ENCODE peak calls at places on chromosome 15, in nine cellular contexts. One of them, this sample, is unnamed.

GRCh38 chr15:68816795-68817303 is 3.8 kb downstream of the ANP32A start:
- DNase-seq in SK-N-SH: no peak
- DNase-seq in cardiac septum: no peak
- DNase-seq in HCEC 1CT: peak; percentile 17
- DNase-seq in right cardiac atrium: no peak
- DNase-seq in GM10248: no peak
- DNase-seq in activated CD4-positive, CD25-positive, alpha-beta regulatory T cell: no peak
- DNase-seq in GM12865: peak; percentile 41
- DNase-seq in NCI-H1436: no peak
- DNase-seq in this sample: peak; percentile 30

GRCh38 chr15:79315623-79316328 is 4.9 kb downstream of the TMED3 start:
- DNase-seq in NCI-H1436: no peak
- DNase-seq in GM10248: no peak
- DNase-seq in right cardiac atrium: no peak
- DNase-seq in activated CD4-positive, CD25-positive, alpha-beta regulatory T cell: no peak
- DNase-seq in cardiac septum: no peak
- DNase-seq in GM12865: no peak
- DNase-seq in HCEC 1CT: no peak
- DNase-seq in SK-N-SH: no peak
- DNase-seq in this sample: no peak

GRCh38 chr15:35963316-35963715 is 417.4 kb upstream of the DPH6 start:
- DNase-seq in NCI-H1436: no peak
- DNase-seq in activated CD4-positive, CD25-positive, alpha-beta regulatory T cell: no peak
- DNase-seq in GM12865: no peak
- DNase-seq in SK-N-SH: no peak
- DNase-seq in HCEC 1CT: no peak
- DNase-seq in right cardiac atrium: no peak
- DNase-seq in cardiac septum: no peak
- DNase-seq in GM10248: no peak
- DNase-seq in this sample: no peak

GRCh38 chr15:34795267-34796081 is at the start of gene ACTC1:
- DNase-seq in activated CD4-positive, CD25-positive, alpha-beta regulatory T cell: no peak
- DNase-seq in GM12865: no peak
- DNase-seq in cardiac septum: peak; percentile 89
- DNase-seq in right cardiac atrium: peak; percentile 66
- DNase-seq in NCI-H1436: no peak
- DNase-seq in HCEC 1CT: peak; percentile 54
- DNase-seq in GM10248: no peak
- DNase-seq in SK-N-SH: no peak
- DNase-seq in this sample: peak; percentile 74

GRCh38 chr15:68055224-68055705 is 1.1 kb downstream of the PIAS1 start:
- DNase-seq in SK-N-SH: peak; percentile 34
- DNase-seq in activated CD4-positive, CD25-positive, alpha-beta regulatory T cell: peak; percentile 25
- DNase-seq in right cardiac atrium: no peak
- DNase-seq in GM12865: peak; percentile 95
- DNase-seq in HCEC 1CT: peak; percentile 61
- DNase-seq in NCI-H1436: no peak
- DNase-seq in GM10248: peak; percentile 70
- DNase-seq in cardiac septum: no peak
- DNase-seq in this sample: peak; percentile 67

GRCh38 chr15:42721016-42721415 is 15.9 kb downstream of the CDAN1 start:
- DNase-seq in right cardiac atrium: no peak
- DNase-seq in NCI-H1436: no peak
- DNase-seq in SK-N-SH: peak; percentile 6
- DNase-seq in cardiac septum: no peak
- DNase-seq in HCEC 1CT: no peak
- DNase-seq in GM10248: no peak
- DNase-seq in activated CD4-positive, CD25-positive, alpha-beta regulatory T cell: no peak
- DNase-seq in GM12865: no peak
- DNase-seq in this sample: no peak

GRCh38 chr15:87866961-87867360 is 389.6 kb downstream of the NTRK3 start:
- DNase-seq in activated CD4-positive, CD25-positive, alpha-beta regulatory T cell: no peak
- DNase-seq in SK-N-SH: no peak
- DNase-seq in GM10248: no peak
- DNase-seq in HCEC 1CT: no peak
- DNase-seq in GM12865: no peak
- DNase-seq in cardiac septum: no peak
- DNase-seq in NCI-H1436: no peak
- DNase-seq in right cardiac atrium: no peak
- DNase-seq in this sample: no peak

GRCh38 chr15:68795298-68795848 is 25.3 kb downstream of the ANP32A start:
- DNase-seq in right cardiac atrium: peak; percentile 92
- DNase-seq in GM10248: peak; percentile 78
- DNase-seq in GM12865: peak; percentile 82
- DNase-seq in HCEC 1CT: no peak
- DNase-seq in cardiac septum: peak; percentile 97
- DNase-seq in NCI-H1436: peak; percentile 68
- DNase-seq in activated CD4-positive, CD25-positive, alpha-beta regulatory T cell: peak; percentile 48
- DNase-seq in SK-N-SH: no peak
- DNase-seq in this sample: peak; percentile 86

GRCh38 chr15:67109141-67110034 is 44.0 kb downstream of the SMAD3 start:
- DNase-seq in activated CD4-positive, CD25-positive, alpha-beta regulatory T cell: no peak
- DNase-seq in SK-N-SH: no peak
- DNase-seq in cardiac septum: no peak
- DNase-seq in GM10248: peak; percentile 69
- DNase-seq in right cardiac atrium: peak; percentile 87
- DNase-seq in HCEC 1CT: peak; percentile 96
- DNase-seq in GM12865: peak; percentile 86
- DNase-seq in NCI-H1436: no peak
- DNase-seq in this sample: peak; percentile 99

GRCh38 chr15:80635953-80636352 is 59.2 kb upstream of the ABHD17C start:
- DNase-seq in SK-N-SH: no peak
- DNase-seq in cardiac septum: no peak
- DNase-seq in NCI-H1436: no peak
- DNase-seq in HCEC 1CT: no peak
- DNase-seq in right cardiac atrium: peak; percentile 40
- DNase-seq in activated CD4-positive, CD25-positive, alpha-beta regulatory T cell: no peak
- DNase-seq in GM10248: no peak
- DNase-seq in GM12865: no peak
- DNase-seq in this sample: no peak

GRCh38 chr15:39919396-39919739 is 698 bp downstream of the GPR176 start:
- DNase-seq in activated CD4-positive, CD25-positive, alpha-beta regulatory T cell: no peak
- DNase-seq in right cardiac atrium: peak; percentile 16
- DNase-seq in GM12865: no peak
- DNase-seq in HCEC 1CT: no peak
- DNase-seq in SK-N-SH: no peak
- DNase-seq in cardiac septum: no peak
- DNase-seq in NCI-H1436: no peak
- DNase-seq in GM10248: no peak
- DNase-seq in this sample: no peak

GRCh38 chr15:88613074-88613944 is 7.8 kb upstream of the AEN start:
- DNase-seq in HCEC 1CT: peak; percentile 69
- DNase-seq in NCI-H1436: no peak
- DNase-seq in SK-N-SH: no peak
- DNase-seq in GM10248: no peak
- DNase-seq in cardiac septum: no peak
- DNase-seq in right cardiac atrium: no peak
- DNase-seq in GM12865: peak; percentile 51
- DNase-seq in activated CD4-positive, CD25-positive, alpha-beta regulatory T cell: no peak
- DNase-seq in this sample: peak; percentile 79

GRCh38 chr15:60903221-60903620 is 325.9 kb downstream of the RORA start:
- DNase-seq in SK-N-SH: no peak
- DNase-seq in cardiac septum: no peak
- DNase-seq in activated CD4-positive, CD25-positive, alpha-beta regulatory T cell: no peak
- DNase-seq in GM12865: no peak
- DNase-seq in GM10248: no peak
- DNase-seq in NCI-H1436: no peak
- DNase-seq in HCEC 1CT: no peak
- DNase-seq in right cardiac atrium: no peak
- DNase-seq in this sample: no peak

GRCh38 chr15:81752149-81752942 is 293.5 kb downstream of the MEX3B start:
- DNase-seq in cardiac septum: peak; percentile 60
- DNase-seq in right cardiac atrium: peak; percentile 68
- DNase-seq in GM10248: no peak
- DNase-seq in SK-N-SH: peak; percentile 75
- DNase-seq in activated CD4-positive, CD25-positive, alpha-beta regulatory T cell: no peak
- DNase-seq in HCEC 1CT: peak; percentile 3
- DNase-seq in NCI-H1436: peak; percentile 52
- DNase-seq in GM12865: no peak
- DNase-seq in this sample: peak; percentile 22

GRCh38 chr15:43408789-43409188 is 37.9 kb downstream of the TUBGCP4 start:
- DNase-seq in NCI-H1436: no peak
- DNase-seq in GM12865: no peak
- DNase-seq in SK-N-SH: peak; percentile 46
- DNase-seq in HCEC 1CT: no peak
- DNase-seq in right cardiac atrium: no peak
- DNase-seq in activated CD4-positive, CD25-positive, alpha-beta regulatory T cell: no peak
- DNase-seq in GM10248: no peak
- DNase-seq in cardiac septum: no peak
- DNase-seq in this sample: no peak

GRCh38 chr15:58285212-58285920 is 146.4 kb upstream of the LIPC start:
- DNase-seq in activated CD4-positive, CD25-positive, alpha-beta regulatory T cell: no peak
- DNase-seq in SK-N-SH: no peak
- DNase-seq in cardiac septum: no peak
- DNase-seq in GM10248: no peak
- DNase-seq in NCI-H1436: no peak
- DNase-seq in GM12865: no peak
- DNase-seq in HCEC 1CT: no peak
- DNase-seq in right cardiac atrium: no peak
- DNase-seq in this sample: no peak

GRCh38 chr15:74543583-74543982 is 2.6 kb downstream of the ARID3B start:
- DNase-seq in NCI-H1436: no peak
- DNase-seq in HCEC 1CT: no peak
- DNase-seq in GM10248: no peak
- DNase-seq in right cardiac atrium: no peak
- DNase-seq in cardiac septum: no peak
- DNase-seq in GM12865: peak; percentile 55
- DNase-seq in SK-N-SH: no peak
- DNase-seq in activated CD4-positive, CD25-positive, alpha-beta regulatory T cell: no peak
- DNase-seq in this sample: no peak

GRCh38 chr15:101068961-101069734 is 150.0 kb downstream of the LRRK1 start:
- DNase-seq in GM10248: no peak
- DNase-seq in SK-N-SH: no peak
- DNase-seq in HCEC 1CT: peak; percentile 67
- DNase-seq in cardiac septum: no peak
- DNase-seq in GM12865: no peak
- DNase-seq in right cardiac atrium: peak; percentile 55
- DNase-seq in activated CD4-positive, CD25-positive, alpha-beta regulatory T cell: no peak
- DNase-seq in NCI-H1436: no peak
- DNase-seq in this sample: peak; percentile 74

GRCh38 chr15:62125763-62126162 is 39.3 kb downstream of the C2CD4B start:
- DNase-seq in GM10248: no peak
- DNase-seq in NCI-H1436: no peak
- DNase-seq in HCEC 1CT: peak; percentile 67
- DNase-seq in activated CD4-positive, CD25-positive, alpha-beta regulatory T cell: no peak
- DNase-seq in SK-N-SH: peak; percentile 36
- DNase-seq in GM12865: peak; percentile 31
- DNase-seq in right cardiac atrium: no peak
- DNase-seq in cardiac septum: no peak
- DNase-seq in this sample: peak; percentile 54

GRCh38 chr15:30872341-30872748 is 31.4 kb upstream of the FAN1 start:
- DNase-seq in GM10248: no peak
- DNase-seq in HCEC 1CT: peak; percentile 93
- DNase-seq in right cardiac atrium: no peak
- DNase-seq in NCI-H1436: peak; percentile 53
- DNase-seq in GM12865: no peak
- DNase-seq in activated CD4-positive, CD25-positive, alpha-beta regulatory T cell: no peak
- DNase-seq in cardiac septum: no peak
- DNase-seq in SK-N-SH: no peak
- DNase-seq in this sample: no peak

This sample was measured in EH.